ENCODE peak calls at places on chromosomes 5 and 9, in nine cellular contexts. One of them, this sample, is unnamed.

GRCh38 chr9:5392285-5392684 is 45.4 kb downstream of the PLGRKT start:
- DNase-seq in IMR-90: peak
- DNase-seq in AG04449: no peak
- DNase-seq in epithelial cell of proximal tubule: no peak
- DNase-seq in Peyer's patch: no peak
- DNase-seq in neural progenitor cell: no peak
- DNase-seq in uterus: no peak
- DNase-seq in CD8-positive, alpha-beta T cell: no peak
- DNase-seq in sigmoid colon: no peak
- DNase-seq in this sample: no peak

GRCh38 chr5:120139039-120139438 is 325.1 kb upstream of the PRR16 start:
- DNase-seq in IMR-90: peak
- DNase-seq in AG04449: peak
- DNase-seq in epithelial cell of proximal tubule: peak
- DNase-seq in Peyer's patch: no peak
- DNase-seq in neural progenitor cell: no peak
- DNase-seq in uterus: peak
- DNase-seq in CD8-positive, alpha-beta T cell: no peak
- DNase-seq in sigmoid colon: no peak
- DNase-seq in this sample: peak

GRCh38 chr9:136943291-136944093 is 1.0 kb downstream of the FBXW5 start:
- DNase-seq in IMR-90: no peak
- DNase-seq in AG04449: no peak
- DNase-seq in epithelial cell of proximal tubule: no peak
- DNase-seq in Peyer's patch: peak
- DNase-seq in neural progenitor cell: peak
- DNase-seq in uterus: no peak
- DNase-seq in CD8-positive, alpha-beta T cell: no peak
- DNase-seq in sigmoid colon: peak
- DNase-seq in this sample: no peak

GRCh38 chr9:137314561-137315560 is 12.8 kb upstream of the NRARP start:
- DNase-seq in IMR-90: no peak
- DNase-seq in AG04449: no peak
- DNase-seq in epithelial cell of proximal tubule: no peak
- DNase-seq in Peyer's patch: no peak
- DNase-seq in neural progenitor cell: peak
- DNase-seq in uterus: peak
- DNase-seq in CD8-positive, alpha-beta T cell: no peak
- DNase-seq in sigmoid colon: peak
- DNase-seq in this sample: no peak

GRCh38 chr5:92177926-92178487 is 794.9 kb upstream of the ARRDC3 start:
- DNase-seq in IMR-90: no peak
- DNase-seq in AG04449: no peak
- DNase-seq in epithelial cell of proximal tubule: no peak
- DNase-seq in Peyer's patch: no peak
- DNase-seq in neural progenitor cell: no peak
- DNase-seq in uterus: no peak
- DNase-seq in CD8-positive, alpha-beta T cell: no peak
- DNase-seq in sigmoid colon: no peak
- DNase-seq in this sample: peak

GRCh38 chr5:131990716-131991115 is 20.7 kb downstream of the ACSL6 start:
- DNase-seq in IMR-90: no peak
- DNase-seq in AG04449: no peak
- DNase-seq in epithelial cell of proximal tubule: no peak
- DNase-seq in Peyer's patch: peak
- DNase-seq in neural progenitor cell: no peak
- DNase-seq in uterus: no peak
- DNase-seq in CD8-positive, alpha-beta T cell: no peak
- DNase-seq in sigmoid colon: no peak
- DNase-seq in this sample: no peak

GRCh38 chr5:68994645-68995044 is 99.2 kb upstream of the SLC30A5 start:
- DNase-seq in IMR-90: no peak
- DNase-seq in AG04449: no peak
- DNase-seq in epithelial cell of proximal tubule: no peak
- DNase-seq in Peyer's patch: no peak
- DNase-seq in neural progenitor cell: no peak
- DNase-seq in uterus: no peak
- DNase-seq in CD8-positive, alpha-beta T cell: no peak
- DNase-seq in sigmoid colon: no peak
- DNase-seq in this sample: no peak

GRCh38 chr9:120845255-120845654 is 2.5 kb upstream of the PSMD5 start:
- DNase-seq in IMR-90: peak
- DNase-seq in AG04449: no peak
- DNase-seq in epithelial cell of proximal tubule: no peak
- DNase-seq in Peyer's patch: no peak
- DNase-seq in neural progenitor cell: no peak
- DNase-seq in uterus: no peak
- DNase-seq in CD8-positive, alpha-beta T cell: no peak
- DNase-seq in sigmoid colon: no peak
- DNase-seq in this sample: no peak

GRCh38 chr9:124149992-124150391 is 107.8 kb upstream of the NEK6 start:
- DNase-seq in IMR-90: peak
- DNase-seq in AG04449: no peak
- DNase-seq in epithelial cell of proximal tubule: no peak
- DNase-seq in Peyer's patch: no peak
- DNase-seq in neural progenitor cell: peak
- DNase-seq in uterus: no peak
- DNase-seq in CD8-positive, alpha-beta T cell: no peak
- DNase-seq in sigmoid colon: no peak
- DNase-seq in this sample: no peak

GRCh38 chr9:114156658-114157421 is 1.5 kb downstream of the COL27A1 start:
- DNase-seq in IMR-90: peak
- DNase-seq in AG04449: peak
- DNase-seq in epithelial cell of proximal tubule: no peak
- DNase-seq in Peyer's patch: no peak
- DNase-seq in neural progenitor cell: peak
- DNase-seq in uterus: peak
- DNase-seq in CD8-positive, alpha-beta T cell: peak
- DNase-seq in sigmoid colon: peak
- DNase-seq in this sample: peak

GRCh38 chr5:80288177-80288576 is 31.6 kb upstream of the SPZ1 start:
- DNase-seq in IMR-90: no peak
- DNase-seq in AG04449: no peak
- DNase-seq in epithelial cell of proximal tubule: no peak
- DNase-seq in Peyer's patch: no peak
- DNase-seq in neural progenitor cell: no peak
- DNase-seq in uterus: no peak
- DNase-seq in CD8-positive, alpha-beta T cell: no peak
- DNase-seq in sigmoid colon: no peak
- DNase-seq in this sample: no peak

GRCh38 chr5:80283360-80283759 is 27.5 kb upstream of the SERINC5 start:
- DNase-seq in IMR-90: no peak
- DNase-seq in AG04449: no peak
- DNase-seq in epithelial cell of proximal tubule: no peak
- DNase-seq in Peyer's patch: no peak
- DNase-seq in neural progenitor cell: no peak
- DNase-seq in uterus: no peak
- DNase-seq in CD8-positive, alpha-beta T cell: no peak
- DNase-seq in sigmoid colon: no peak
- DNase-seq in this sample: no peak

GRCh38 chr5:80291776-80292175 is 28.0 kb upstream of the SPZ1 start:
- DNase-seq in IMR-90: no peak
- DNase-seq in AG04449: no peak
- DNase-seq in epithelial cell of proximal tubule: no peak
- DNase-seq in Peyer's patch: no peak
- DNase-seq in neural progenitor cell: no peak
- DNase-seq in uterus: no peak
- DNase-seq in CD8-positive, alpha-beta T cell: no peak
- DNase-seq in sigmoid colon: no peak
- DNase-seq in this sample: no peak

GRCh38 chr5:80284720-80285119 is 28.9 kb upstream of the SERINC5 start:
- DNase-seq in IMR-90: no peak
- DNase-seq in AG04449: no peak
- DNase-seq in epithelial cell of proximal tubule: no peak
- DNase-seq in Peyer's patch: no peak
- DNase-seq in neural progenitor cell: no peak
- DNase-seq in uterus: no peak
- DNase-seq in CD8-positive, alpha-beta T cell: peak
- DNase-seq in sigmoid colon: no peak
- DNase-seq in this sample: no peak

GRCh38 chr5:80289320-80289719 is 30.5 kb upstream of the SPZ1 start:
- DNase-seq in IMR-90: no peak
- DNase-seq in AG04449: no peak
- DNase-seq in epithelial cell of proximal tubule: no peak
- DNase-seq in Peyer's patch: no peak
- DNase-seq in neural progenitor cell: no peak
- DNase-seq in uterus: no peak
- DNase-seq in CD8-positive, alpha-beta T cell: no peak
- DNase-seq in sigmoid colon: no peak
- DNase-seq in this sample: no peak
- TF ChIP-seq CTCF in IMR-90: no peak
- TF ChIP-seq CTCF in AG04449: no peak
- TF ChIP-seq CTCF in epithelial cell of proximal tubule: no peak
- TF ChIP-seq CTCF in Peyer's patch: no peak
- TF ChIP-seq CTCF in neural progenitor cell: no peak
- TF ChIP-seq CTCF in uterus: no peak
- TF ChIP-seq CTCF in CD8-positive, alpha-beta T cell: no peak
- TF ChIP-seq CTCF in sigmoid colon: no peak
- TF ChIP-seq CTCF in this sample: no peak

GRCh38 chr9:129237195-129237611 is 59.1 kb upstream of the IER5L start:
- DNase-seq in IMR-90: peak
- DNase-seq in AG04449: no peak
- DNase-seq in epithelial cell of proximal tubule: no peak
- DNase-seq in Peyer's patch: peak
- DNase-seq in neural progenitor cell: no peak
- DNase-seq in uterus: peak
- DNase-seq in CD8-positive, alpha-beta T cell: peak
- DNase-seq in sigmoid colon: no peak
- DNase-seq in this sample: peak

GRCh38 chr9:129235041-129235930 is 57.2 kb upstream of the IER5L start:
- DNase-seq in IMR-90: no peak
- DNase-seq in AG04449: no peak
- DNase-seq in epithelial cell of proximal tubule: no peak
- DNase-seq in Peyer's patch: peak
- DNase-seq in neural progenitor cell: no peak
- DNase-seq in uterus: no peak
- DNase-seq in CD8-positive, alpha-beta T cell: no peak
- DNase-seq in sigmoid colon: no peak
- DNase-seq in this sample: no peak

GRCh38 chr9:129236441-129237145 is 58.5 kb upstream of the IER5L start:
- DNase-seq in IMR-90: no peak
- DNase-seq in AG04449: no peak
- DNase-seq in epithelial cell of proximal tubule: no peak
- DNase-seq in Peyer's patch: peak
- DNase-seq in neural progenitor cell: no peak
- DNase-seq in uterus: no peak
- DNase-seq in CD8-positive, alpha-beta T cell: no peak
- DNase-seq in sigmoid colon: no peak
- DNase-seq in this sample: no peak

GRCh38 chr9:129234491-129234890 is 56.4 kb upstream of the IER5L start:
- DNase-seq in IMR-90: no peak
- DNase-seq in AG04449: no peak
- DNase-seq in epithelial cell of proximal tubule: no peak
- DNase-seq in Peyer's patch: peak
- DNase-seq in neural progenitor cell: no peak
- DNase-seq in uterus: no peak
- DNase-seq in CD8-positive, alpha-beta T cell: no peak
- DNase-seq in sigmoid colon: no peak
- DNase-seq in this sample: no peak

GRCh38 chr9:129235931-129236331 is 57.9 kb upstream of the IER5L start:
- DNase-seq in IMR-90: no peak
- DNase-seq in AG04449: no peak
- DNase-seq in epithelial cell of proximal tubule: no peak
- DNase-seq in Peyer's patch: peak
- DNase-seq in neural progenitor cell: no peak
- DNase-seq in uterus: no peak
- DNase-seq in CD8-positive, alpha-beta T cell: peak
- DNase-seq in sigmoid colon: no peak
- DNase-seq in this sample: no peak
- H3K4me3 ChIP-seq in IMR-90: no peak
- H3K4me3 ChIP-seq in AG04449: no peak
- H3K4me3 ChIP-seq in epithelial cell of proximal tubule: no peak
- H3K4me3 ChIP-seq in Peyer's patch: peak
- H3K4me3 ChIP-seq in neural progenitor cell: no peak
- H3K4me3 ChIP-seq in uterus: no peak
- H3K4me3 ChIP-seq in CD8-positive, alpha-beta T cell: peak
- H3K4me3 ChIP-seq in sigmoid colon: no peak
- H3K4me3 ChIP-seq in this sample: no peak

GRCh38 chr5:151284392-151284967 is 19.1 kb downstream of the SLC36A3 start:
- DNase-seq in IMR-90: no peak
- DNase-seq in AG04449: no peak
- DNase-seq in epithelial cell of proximal tubule: no peak
- DNase-seq in Peyer's patch: no peak
- DNase-seq in neural progenitor cell: peak
- DNase-seq in uterus: no peak
- DNase-seq in CD8-positive, alpha-beta T cell: no peak
- DNase-seq in sigmoid colon: no peak
- DNase-seq in this sample: no peak
- TF ChIP-seq CTCF in IMR-90: peak
- TF ChIP-seq CTCF in AG04449: no peak
- TF ChIP-seq CTCF in epithelial cell of proximal tubule: peak
- TF ChIP-seq CTCF in Peyer's patch: no peak
- TF ChIP-seq CTCF in neural progenitor cell: peak
- TF ChIP-seq CTCF in uterus: no peak
- TF ChIP-seq CTCF in CD8-positive, alpha-beta T cell: no peak
- TF ChIP-seq CTCF in sigmoid colon: no peak
- TF ChIP-seq CTCF in this sample: peak

GRCh38 chr5:113329981-113330380 is 104.8 kb downstream of the TSSK1B start:
- DNase-seq in IMR-90: no peak
- DNase-seq in AG04449: no peak
- DNase-seq in epithelial cell of proximal tubule: no peak
- DNase-seq in Peyer's patch: no peak
- DNase-seq in neural progenitor cell: no peak
- DNase-seq in uterus: no peak
- DNase-seq in CD8-positive, alpha-beta T cell: no peak
- DNase-seq in sigmoid colon: no peak
- DNase-seq in this sample: no peak

GRCh38 chr5:113331201-113331551 is 103.6 kb downstream of the TSSK1B start:
- DNase-seq in IMR-90: peak
- DNase-seq in AG04449: no peak
- DNase-seq in epithelial cell of proximal tubule: no peak
- DNase-seq in Peyer's patch: no peak
- DNase-seq in neural progenitor cell: no peak
- DNase-seq in uterus: no peak
- DNase-seq in CD8-positive, alpha-beta T cell: no peak
- DNase-seq in sigmoid colon: no peak
- DNase-seq in this sample: peak

GRCh38 chr5:113325054-113325453 is 109.7 kb downstream of the TSSK1B start:
- DNase-seq in IMR-90: peak
- DNase-seq in AG04449: no peak
- DNase-seq in epithelial cell of proximal tubule: no peak
- DNase-seq in Peyer's patch: no peak
- DNase-seq in neural progenitor cell: no peak
- DNase-seq in uterus: no peak
- DNase-seq in CD8-positive, alpha-beta T cell: no peak
- DNase-seq in sigmoid colon: no peak
- DNase-seq in this sample: no peak

DNA sequence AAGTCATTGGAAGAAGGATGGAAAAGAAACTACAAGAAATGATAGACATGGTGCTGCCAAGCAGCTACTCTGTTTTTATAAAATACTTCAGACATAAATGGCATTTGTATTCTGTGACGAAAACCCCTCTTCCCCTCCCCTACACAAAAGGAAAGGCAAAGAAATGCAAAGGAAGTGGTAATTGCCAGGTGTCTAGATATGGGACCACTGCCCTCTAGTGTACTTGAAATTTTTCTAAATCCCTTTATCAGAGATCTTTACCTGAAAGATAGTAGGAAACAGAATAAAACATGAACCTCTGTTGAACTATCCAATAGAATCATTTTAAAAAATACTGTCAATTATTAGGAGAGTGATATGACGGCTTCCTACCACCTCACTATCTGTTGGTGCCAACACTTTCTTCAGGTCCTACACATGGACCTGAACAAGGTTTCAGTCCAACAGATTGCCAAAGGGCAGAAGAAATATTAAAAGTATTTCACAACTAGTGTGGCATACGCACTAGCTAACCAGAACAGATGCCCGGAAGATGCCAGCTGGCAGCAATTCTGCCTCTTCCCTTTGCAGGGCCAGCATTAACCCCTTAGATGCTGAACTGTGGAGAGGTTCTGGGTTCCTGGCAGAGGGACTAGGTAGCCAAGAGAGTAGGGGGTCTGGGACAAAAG is 104.1 kb downstream of the TSSK1B start:
- DNase-seq in IMR-90: peak
- DNase-seq in AG04449: no peak
- DNase-seq in epithelial cell of proximal tubule: peak
- DNase-seq in Peyer's patch: no peak
- DNase-seq in neural progenitor cell: peak
- DNase-seq in uterus: no peak
- DNase-seq in CD8-positive, alpha-beta T cell: peak
- DNase-seq in sigmoid colon: peak
- DNase-seq in this sample: peak
- H3K4me3 ChIP-seq in IMR-90: no peak
- H3K4me3 ChIP-seq in AG04449: no peak
- H3K4me3 ChIP-seq in epithelial cell of proximal tubule: no peak
- H3K4me3 ChIP-seq in Peyer's patch: no peak
- H3K4me3 ChIP-seq in neural progenitor cell: no peak
- H3K4me3 ChIP-seq in uterus: no peak
- H3K4me3 ChIP-seq in CD8-positive, alpha-beta T cell: no peak
- H3K4me3 ChIP-seq in sigmoid colon: no peak
- H3K4me3 ChIP-seq in this sample: no peak